ENCODE peak calls at places on chromosomes 13 and 19, in nine cellular contexts. N is cardiac septum; Z is M059J; A is right lobe of liver; K is stimulated activated CD4-positive, alpha-beta T cell treated with anti-CD3 and anti-CD28 coated beads, Interleukin-1b, Interleukin-23, amount 100 ng/mL, for 1 hour; L is activated naive CD4-positive, alpha-beta T cell treated with anti-CD3 and anti-CD28 coated beads for 36 hours; G is activated T-cell treated with anti-CD3 and anti-CD28 coated beads for 4 hours; W is activated CD4-positive, CD25-positive, alpha-beta regulatory T cell treated with anti-CD3 and anti-CD28 coated beads, Interleukin-2, amount 50 U/mL, for 72 hours; E is AG04450. C is an unnamed sample.

GRCh38 chr19:39405930-39406655 is 554 bp upstream of the ZFP36 start:
- DNase-seq in N (no peak), Z (no peak), A (no peak), K (peak), L (peak), G (peak), W (peak), E (no peak), C (peak)

GRCh38 chr13:51682691-51683090 is 98.4 kb downstream of the WDFY2 start:
- DNase-seq in N (no peak), Z (peak), A (no peak), K (no peak), L (no peak), G (no peak), W (no peak), E (no peak), C (no peak)

GRCh38 chr19:29311391-29311790 is 98.4 kb upstream of the UQCRFS1 start:
- DNase-seq in N (no peak), Z (no peak), A (no peak), K (no peak), L (no peak), G (no peak), W (no peak), E (no peak), C (no peak)

GRCh38 chr13:33119886-33120543 is 103.8 kb downstream of the KL start:
- DNase-seq in N (no peak), Z (peak), A (no peak), K (no peak), L (no peak), G (no peak), W (no peak), E (no peak), C (no peak)

GRCh38 chr19:31214086-31214485 is 135.2 kb downstream of the TSHZ3 start:
- DNase-seq in N (peak), Z (peak), A (peak), K (peak), L (peak), G (peak), W (peak), E (peak), C (peak)

GRCh38 chr19:58557253-58558065 is 952 bp downstream of the UBE2M start:
- DNase-seq in N (no peak), Z (no peak), A (no peak), K (no peak), L (no peak), G (no peak), W (no peak), E (no peak), C (no peak)

GRCh38 chr13:110856941-110857835 is 57.7 kb downstream of the ANKRD10 start:
- DNase-seq in N (no peak), Z (no peak), A (no peak), K (no peak), L (no peak), G (no peak), W (no peak), E (no peak), C (no peak)

GRCh38 chr13:81305928-81306327 is 965.0 kb upstream of the SPRY2 start:
- DNase-seq in N (no peak), Z (no peak), A (no peak), K (no peak), L (no peak), G (no peak), W (no peak), E (no peak), C (no peak)

GRCh38 chr19:44951179-44952159 is 3.7 kb upstream of the CLPTM1 start:
- DNase-seq in N (no peak), Z (peak), A (no peak), K (peak), L (peak), G (peak), W (peak), E (peak), C (no peak)

GRCh38 chr19:18208098-18208951 is 4.5 kb upstream of the RAB3A start:
- DNase-seq in N (peak), Z (no peak), A (no peak), K (no peak), L (peak), G (no peak), W (peak), E (peak), C (no peak)

GRCh38 chr19:37817180-37817911 is 38.0 kb upstream of the ZNF573 start:
- DNase-seq in N (peak), Z (peak), A (peak), K (no peak), L (peak), G (peak), W (peak), E (no peak), C (peak)

GRCh38 chr19:16338470-16339360 is 14.1 kb downstream of the KLF2 start:
- DNase-seq in N (no peak), Z (peak), A (no peak), K (no peak), L (peak), G (no peak), W (peak), E (peak), C (no peak)

GRCh38 chr13:113562085-113562749 is 22.3 kb upstream of the TFDP1 start:
- DNase-seq in N (no peak), Z (peak), A (peak), K (no peak), L (peak), G (peak), W (no peak), E (peak), C (peak)

GRCh38 chr19:1648926-1649541 is 3.4 kb downstream of the TCF3 start:
- DNase-seq in N (no peak), Z (no peak), A (no peak), K (no peak), L (no peak), G (no peak), W (no peak), E (no peak), C (peak)

GRCh38 chr19:5624741-5625140 is 1.9 kb downstream of the SAFB start:
- DNase-seq in N (no peak), Z (no peak), A (no peak), K (no peak), L (no peak), G (no peak), W (no peak), E (no peak), C (no peak)

GRCh38 chr13:46377554-46377953 is 9.5 kb downstream of the RUBCNL start:
- DNase-seq in N (no peak), Z (no peak), A (no peak), K (no peak), L (no peak), G (no peak), W (no peak), E (no peak), C (no peak)

GRCh38 chr13:27977476-27978300 is 8.6 kb upstream of the CDX2 start:
- DNase-seq in N (peak), Z (no peak), A (no peak), K (no peak), L (no peak), G (no peak), W (no peak), E (no peak), C (no peak)

GRCh38 chr19:48673436-48674100 is 751 bp upstream of the NTN5 start:
- DNase-seq in N (no peak), Z (no peak), A (no peak), K (no peak), L (no peak), G (no peak), W (no peak), E (no peak), C (no peak)